ENCODE peak calls at places on chromosomes 1 and 21, in ten cellular contexts. V, S, E, M, H, F, A, R, X and Y are unnamed samples.

GRCh38 chr1:181969902-181970301 is 91.6 kb downstream of the ZNF648 start:
- DNase-seq in V (no peak), S (no peak), E (no peak), M (no peak), H (no peak), F (no peak), A (no peak), R (no peak), X (no peak), Y (no peak)

GRCh38 chr1:42419449-42419848 is 36.4 kb downstream of the ZMYND12 start:
- DNase-seq in V (no peak), S (no peak), E (no peak), M (no peak), H (no peak), F (peak; percentile 75), A (no peak), R (peak; percentile 15), X (no peak), Y (no peak)

GRCh38 chr21:40002978-40003377 is 135.7 kb downstream of the PCP4 start:
- DNase-seq in V (no peak), S (no peak), E (no peak), M (no peak), H (no peak), F (no peak), A (no peak), R (no peak), X (no peak), Y (no peak)

GRCh38 chr1:13994386-13994785 is 294.4 kb downstream of the PRDM2 start:
- DNase-seq in V (no peak), S (no peak), E (no peak), M (no peak), H (no peak), F (no peak), A (no peak), R (no peak), X (no peak), Y (no peak)

GRCh38 chr1:87963566-87963965 is 634.9 kb downstream of the LMO4 start:
- DNase-seq in V (no peak), S (no peak), E (no peak), M (no peak), H (no peak), F (no peak), A (no peak), R (peak; percentile 30), X (peak; percentile 68), Y (no peak)

GRCh38 chr1:47931395-47931794 is 65.8 kb downstream of the TRABD2B start:
- DNase-seq in V (no peak), S (peak; percentile 17), E (peak; percentile 69), M (no peak), H (no peak), F (no peak), A (peak; percentile 60), R (no peak), X (peak; percentile 56), Y (peak; percentile 10)

GRCh38 chr1:35935436-35935835 is 4.5 kb downstream of the AGO3 start:
- DNase-seq in V (no peak), S (no peak), E (no peak), M (no peak), H (no peak), F (no peak), A (no peak), R (peak; percentile 38), X (no peak), Y (peak; percentile 62)

GRCh38 chr1:25066253-25066652 is 136.2 kb upstream of the RUNX3 start:
- DNase-seq in V (no peak), S (no peak), E (no peak), M (no peak), H (no peak), F (no peak), A (no peak), R (peak; percentile 71), X (no peak), Y (no peak)

GRCh38 chr1:41529621-41530395 is 45.3 kb upstream of the EDN2 start:
- DNase-seq in V (no peak), S (no peak), E (no peak), M (no peak), H (no peak), F (no peak), A (no peak), R (no peak), X (no peak), Y (no peak)

GRCh38 chr1:76237201-76237600 is 162.7 kb downstream of the ST6GALNAC3 start:
- DNase-seq in V (no peak), S (no peak), E (no peak), M (no peak), H (no peak), F (no peak), A (no peak), R (no peak), X (no peak), Y (no peak)

GRCh38 chr1:244614113-244614836 is 38.7 kb upstream of the DESI2 start:
- DNase-seq in V (no peak), S (no peak), E (no peak), M (no peak), H (no peak), F (no peak), A (peak; percentile 75), R (peak; percentile 47), X (no peak), Y (no peak)

GRCh38 chr1:207991331-207991914 is 80.5 kb upstream of the CD34 start:
- DNase-seq in V (no peak), S (no peak), E (no peak), M (peak; percentile 13), H (no peak), F (no peak), A (no peak), R (no peak), X (no peak), Y (no peak)

GRCh38 chr1:84946631-84947030 is 50.3 kb downstream of the MCOLN2 start:
- DNase-seq in V (no peak), S (no peak), E (no peak), M (no peak), H (no peak), F (no peak), A (no peak), R (peak; percentile 42), X (no peak), Y (no peak)

GRCh38 chr1:26372039-26372438 is 511 bp downstream of the ZNF683 start:
- DNase-seq in V (no peak), S (no peak), E (no peak), M (no peak), H (no peak), F (no peak), A (no peak), R (peak; percentile 23), X (peak; percentile 83), Y (no peak)

GRCh38 chr1:27349784-27350672 is 8.2 kb downstream of the SYTL1 start:
- DNase-seq in V (peak; percentile 70), S (no peak), E (peak; percentile 84), M (no peak), H (peak; percentile 71), F (peak; percentile 59), A (peak; percentile 79), R (peak; percentile 78), X (no peak), Y (peak; percentile 69)

DNA sequence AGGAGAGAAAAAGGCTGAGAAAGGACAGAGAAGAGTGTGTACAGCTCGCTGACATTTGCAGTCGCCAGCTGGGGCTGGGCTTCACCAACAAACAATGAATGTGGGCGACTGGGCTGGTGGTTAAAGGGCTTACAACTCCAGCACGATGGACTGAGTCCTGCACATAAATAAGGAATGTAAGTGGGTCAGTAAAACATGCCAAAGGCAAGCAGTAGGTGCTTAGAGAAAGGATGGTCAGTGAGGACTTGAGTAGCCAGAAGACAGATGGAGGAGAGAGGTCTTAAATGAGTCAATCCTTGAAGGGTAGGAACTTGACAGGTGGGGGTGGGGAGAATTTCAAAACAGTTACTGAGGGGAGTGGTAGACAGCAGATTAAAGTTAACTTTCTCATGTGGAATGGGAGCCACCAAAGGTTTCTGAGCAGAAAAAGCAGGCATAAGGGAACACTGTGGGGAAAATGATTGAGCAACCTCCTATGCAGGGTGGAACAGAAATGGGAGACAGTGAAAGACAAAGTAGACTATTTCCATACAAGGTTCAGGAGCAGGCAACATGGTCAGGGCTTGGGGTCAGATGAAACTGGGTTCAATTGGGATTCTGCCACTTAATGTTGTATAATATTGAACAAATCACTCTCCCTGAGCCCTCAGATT is 37.4 kb downstream of the GADD45A start:
- DNase-seq in V (no peak), S (no peak), E (no peak), M (no peak), H (no peak), F (no peak), A (no peak), R (peak; percentile 88), X (no peak), Y (no peak)
- H3K4me1 ChIP-seq in V (peaks cover 82% of the 10 kb centered on the region), S (peaks cover 26% of the 10 kb centered on the region), E (peaks cover 4% of the 10 kb centered on the region), M (no peaks in the 10 kb centered on the region), H (peaks cover 34% of the 10 kb centered on the region), F (peaks cover 80% of the 10 kb centered on the region), A (peaks cover 54% of the 10 kb centered on the region), R (peaks cover 30% of the 10 kb centered on the region), X (peaks cover 65% of the 10 kb centered on the region), Y (peaks cover 30% of the 10 kb centered on the region)

DNA sequence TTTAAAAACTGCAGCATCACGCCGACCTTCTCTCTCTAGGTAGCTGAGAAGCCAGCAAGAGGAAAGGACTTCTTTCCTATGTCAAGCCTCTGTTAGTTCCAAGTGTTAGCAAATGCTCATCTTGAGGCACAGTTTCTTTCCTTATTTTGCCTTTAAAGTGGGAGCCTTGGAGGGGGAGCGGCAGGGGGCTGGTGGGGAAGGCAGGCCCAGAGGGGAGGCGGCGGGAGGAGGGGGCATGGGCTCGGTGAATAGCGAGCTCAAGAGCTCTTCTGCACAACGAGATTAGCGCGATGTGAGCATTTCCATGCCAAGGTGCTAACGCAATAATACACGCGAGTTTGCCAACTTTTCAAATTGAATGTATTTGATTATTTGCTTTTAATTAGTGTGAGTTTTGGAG is 372.5 kb downstream of the RPS6KC1 start:
- DNase-seq in V (no peak), S (no peak), E (no peak), M (no peak), H (no peak), F (no peak), A (no peak), R (no peak), X (no peak), Y (no peak)
- H3K4me3 ChIP-seq in V (no peak overlapping the region), S (no peak overlapping the region), E (no peak overlapping the region), M (no peak overlapping the region), H (no peak overlapping the region), F (no peak overlapping the region), A (no peak overlapping the region), R (no peak overlapping the region), X (no peak overlapping the region), Y (no peak overlapping the region)

DNA sequence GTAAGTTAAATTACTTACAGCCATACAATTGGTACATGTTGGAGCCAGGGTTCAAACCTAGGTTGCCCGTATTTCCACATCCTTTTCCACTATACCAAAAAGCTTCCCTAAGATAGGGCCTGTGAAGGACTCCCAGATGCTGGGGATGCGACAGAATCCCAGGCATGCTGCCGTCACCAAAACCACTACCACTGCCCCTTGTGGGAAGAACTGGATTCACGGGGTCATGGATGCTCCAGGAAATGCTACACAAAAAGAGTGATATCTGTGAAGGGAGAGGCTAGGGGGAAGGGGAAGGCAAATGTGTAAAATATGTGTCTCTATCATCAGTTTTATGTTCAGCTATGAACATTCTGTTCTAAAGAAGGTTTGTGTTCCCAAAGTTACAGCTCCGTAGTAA is 133.9 kb upstream of the IVNS1ABP start:
- DNase-seq in V (no peak), S (no peak), E (no peak), M (no peak), H (no peak), F (no peak), A (no peak), R (no peak), X (no peak), Y (peak; percentile 17)
- TF ChIP-seq CTCF in V (no peak), S (no peak), E (no peak), M (no peak), H (no peak), F (no peak), A (no peak), R (no peak), X (peak; percentile 10), Y (no peak)

GRCh38 chr1:110361856-110362255 is 22.7 kb downstream of the RBM15 start:
- DNase-seq in V (no peak), S (no peak), E (no peak), M (no peak), H (no peak), F (no peak), A (no peak), R (no peak), X (no peak), Y (no peak)
- H3K4me1 ChIP-seq in V (peaks cover under 1% of the 10 kb centered on the region), S (no peaks in the 10 kb centered on the region), E (peaks cover under 1% of the 10 kb centered on the region), M (no peaks in the 10 kb centered on the region), H (peaks cover 7% of the 10 kb centered on the region), F (peaks cover 14% of the 10 kb centered on the region), A (no peaks in the 10 kb centered on the region), R (no peaks in the 10 kb centered on the region), X (no peaks in the 10 kb centered on the region), Y (no peaks in the 10 kb centered on the region)